ENCODE peak calls at places on chromosomes 16 and 17, in ten cellular contexts. C, U, B, A, X, Y, J, I, D and Z are unnamed samples.

GRCh38 chr17:4980644-4981216 is 6.7 kb downstream of the CAMTA2 start:
- DNase-seq in Y (no peak), I (no peak), X (peak; percentile 65), J (no peak), C (no peak), B (no peak), U (no peak), D (peak; percentile 48), A (peak; percentile 64), Z (no peak)

GRCh38 chr16:67447508-67448076 is 16.7 kb downstream of the HSD11B2 start:
- DNase-seq in C (peak; percentile 7), A (peak; percentile 55), B (no peak), I (no peak), D (peak; percentile 18), J (no peak), U (peak; percentile 54), X (peak; percentile 64), Y (peak; percentile 73), Z (peak; percentile 78)

GRCh38 chr17:44402564-44403172 is 13.2 kb upstream of the ITGA2B start:
- DNase-seq in Y (no peak), B (no peak), J (no peak), C (no peak), X (no peak), D (no peak), U (no peak), A (no peak), I (no peak), Z (no peak)

GRCh38 chr17:55301521-55302406 is 37.0 kb downstream of the HLF start:
- DNase-seq in D (no peak), Y (no peak), X (no peak), B (no peak), A (no peak), I (no peak), C (no peak), U (no peak), J (no peak), Z (no peak)

GRCh38 chr17:62791235-62792121 is 16.6 kb downstream of the MARCHF10 start:
- DNase-seq in J (no peak), I (no peak), A (peak; percentile 88), C (no peak), D (no peak), U (no peak), Y (no peak), B (no peak), X (peak; percentile 64), Z (no peak)

GRCh38 chr16:14111713-14112538 is 40.8 kb downstream of the MRTFB start:
- DNase-seq in D (no peak), X (no peak), B (peak; percentile 70), U (no peak), A (no peak), J (peak; percentile 48), I (no peak), Y (peak; percentile 31), C (peak; percentile 0), Z (peak; percentile 71)

GRCh38 chr17:12122091-12122490 is 101.4 kb downstream of the MAP2K4 start:
- DNase-seq in D (no peak), J (no peak), I (no peak), C (no peak), A (no peak), B (no peak), X (no peak), Y (no peak), U (no peak), Z (no peak)

GRCh38 chr17:82956726-82957468 is 117.1 kb upstream of the ZNF750 start:
- DNase-seq in A (no peak), Y (no peak), X (no peak), I (no peak), C (no peak), B (no peak), D (no peak), J (no peak), U (no peak), Z (no peak)

GRCh38 chr17:27544350-27545131 is 86.4 kb upstream of the LGALS9 start:
- DNase-seq in J (no peak), C (no peak), X (no peak), Y (no peak), A (peak; percentile 84), B (no peak), D (peak; percentile 22), I (no peak), U (no peak), Z (no peak)

GRCh38 chr16:62035115-62036092 is 834 bp downstream of the CDH8 start:
- DNase-seq in D (no peak), U (no peak), Y (no peak), A (no peak), I (no peak), J (no peak), B (no peak), X (no peak), C (no peak), Z (no peak)

GRCh38 chr17:2485543-2485942 is 26.1 kb downstream of the METTL16 start:
- DNase-seq in I (no peak), X (peak; percentile 32), J (no peak), Y (no peak), A (no peak), C (no peak), B (no peak), D (no peak), U (no peak), Z (no peak)

GRCh38 chr16:12426122-12426521 is 377.6 kb downstream of the CPPED1 start:
- DNase-seq in I (no peak), U (no peak), Y (no peak), C (peak; percentile 2), A (peak; percentile 29), J (no peak), D (no peak), X (no peak), B (no peak), Z (no peak)

GRCh38 chr16:35711958-35712357 is 2252.5 kb downstream of the TP53TG3F start:
- DNase-seq in D (no peak), X (no peak), I (no peak), A (no peak), U (no peak), C (no peak), B (no peak), Y (no peak), J (no peak), Z (no peak)

GRCh38 chr16:11263737-11264136 is 5.4 kb downstream of the TNP2 start:
- DNase-seq in U (no peak), X (no peak), D (peak; percentile 54), A (no peak), J (no peak), C (no peak), I (no peak), B (no peak), Y (no peak), Z (no peak)

GRCh38 chr16:27228621-27229501 is 25.5 kb downstream of the KDM8 start:
- DNase-seq in X (no peak), I (no peak), C (no peak), D (no peak), Y (peak; percentile 68), J (no peak), A (no peak), U (no peak), B (peak; percentile 23), Z (no peak)

GRCh38 chr17:83183150-83183820 is 103.9 kb downstream of the METRNL start:
- DNase-seq in D (no peak), I (no peak), J (peak; percentile 10), U (no peak), X (no peak), C (no peak), A (no peak), Y (peak; percentile 6), B (no peak), Z (no peak)

GRCh38 chr17:79627184-79627765 is 16.4 kb upstream of the RBFOX3 start:
- DNase-seq in U (no peak), B (peak; percentile 6), D (no peak), X (no peak), A (no peak), Y (peak; percentile 3), J (no peak), I (no peak), C (no peak), Z (no peak)

GRCh38 chr17:57166803-57167202 is 81.8 kb downstream of the AKAP1 start:
- DNase-seq in U (peak; percentile 26), J (no peak), A (no peak), I (no peak), X (no peak), C (no peak), B (no peak), D (no peak), Y (no peak), Z (no peak)

GRCh38 chr16:69647020-69647419 is 79.3 kb downstream of the NQO1 start:
- DNase-seq in J (no peak), X (no peak), D (no peak), U (no peak), I (no peak), C (no peak), Y (no peak), A (no peak), B (no peak), Z (no peak)

GRCh38 chr17:64323774-64324173 is 60.7 kb upstream of the TEX2 start:
- DNase-seq in U (no peak), A (no peak), Y (no peak), J (no peak), B (no peak), C (no peak), X (no peak), I (no peak), D (no peak), Z (no peak)